ENCODE peak calls at places on chromosomes 13 and 19, in four cellular contexts. One of them, this sample, is unnamed.

GRCh38 chr19:40461669-40462221 is 3.8 kb downstream of the BLVRB start:
- DNase-seq in HCEC 1CT: no peak
- DNase-seq in NCI-H2081: no peak
- DNase-seq in activated CD8-positive, alpha-beta memory T cell treated with anti-CD3 and anti-CD28 coated beads for 1 hour: no peak
- DNase-seq in this sample: no peak

GRCh38 chr13:20344836-20345490 is 112.8 kb upstream of the GJB6 start:
- DNase-seq in HCEC 1CT: no peak
- DNase-seq in NCI-H2081: no peak
- DNase-seq in activated CD8-positive, alpha-beta memory T cell treated with anti-CD3 and anti-CD28 coated beads for 1 hour: no peak
- DNase-seq in this sample: no peak

GRCh38 chr19:925912-926594 is at the start of gene ARID3A:
- DNase-seq in HCEC 1CT: no peak
- DNase-seq in NCI-H2081: peak; percentile 54
- DNase-seq in activated CD8-positive, alpha-beta memory T cell treated with anti-CD3 and anti-CD28 coated beads for 1 hour: no peak
- DNase-seq in this sample: no peak

GRCh38 chr13:35367586-35367985 is 108.9 kb downstream of the MAB21L1 start:
- DNase-seq in HCEC 1CT: no peak
- DNase-seq in NCI-H2081: no peak
- DNase-seq in activated CD8-positive, alpha-beta memory T cell treated with anti-CD3 and anti-CD28 coated beads for 1 hour: no peak
- DNase-seq in this sample: no peak

GRCh38 chr13:32581177-32581786 is 5.0 kb upstream of the PDS5B start:
- DNase-seq in HCEC 1CT: peak; percentile 31
- DNase-seq in NCI-H2081: peak; percentile 37
- DNase-seq in activated CD8-positive, alpha-beta memory T cell treated with anti-CD3 and anti-CD28 coated beads for 1 hour: no peak
- DNase-seq in this sample: peak; percentile 36

GRCh38 chr19:35715981-35716734 is 1.6 kb upstream of the KMT2B start:
- DNase-seq in HCEC 1CT: peak; percentile 42
- DNase-seq in NCI-H2081: no peak
- DNase-seq in activated CD8-positive, alpha-beta memory T cell treated with anti-CD3 and anti-CD28 coated beads for 1 hour: no peak
- DNase-seq in this sample: no peak

GRCh38 chr19:58387338-58388174 is 487 bp downstream of the RPS5 start:
- DNase-seq in HCEC 1CT: no peak
- DNase-seq in NCI-H2081: no peak
- DNase-seq in activated CD8-positive, alpha-beta memory T cell treated with anti-CD3 and anti-CD28 coated beads for 1 hour: no peak
- DNase-seq in this sample: peak; percentile 55

GRCh38 chr13:99040536-99041141 is 62.8 kb upstream of the DOCK9 start:
- DNase-seq in HCEC 1CT: no peak
- DNase-seq in NCI-H2081: peak; percentile 49
- DNase-seq in activated CD8-positive, alpha-beta memory T cell treated with anti-CD3 and anti-CD28 coated beads for 1 hour: no peak
- DNase-seq in this sample: no peak

GRCh38 chr13:44764334-44764733 is 188.2 kb upstream of the TSC22D1 start:
- DNase-seq in HCEC 1CT: no peak
- DNase-seq in NCI-H2081: no peak
- DNase-seq in activated CD8-positive, alpha-beta memory T cell treated with anti-CD3 and anti-CD28 coated beads for 1 hour: no peak
- DNase-seq in this sample: no peak

GRCh38 chr19:4609878-4610511 is 29.3 kb upstream of the TNFAIP8L1 start:
- DNase-seq in HCEC 1CT: no peak
- DNase-seq in NCI-H2081: peak; percentile 39
- DNase-seq in activated CD8-positive, alpha-beta memory T cell treated with anti-CD3 and anti-CD28 coated beads for 1 hour: no peak
- DNase-seq in this sample: no peak

GRCh38 chr19:7894612-7895309 is 6.5 kb downstream of the LRRC8E start:
- DNase-seq in HCEC 1CT: no peak
- DNase-seq in NCI-H2081: no peak
- DNase-seq in activated CD8-positive, alpha-beta memory T cell treated with anti-CD3 and anti-CD28 coated beads for 1 hour: no peak
- DNase-seq in this sample: no peak

GRCh38 chr13:31538067-31539042 is 201.0 kb upstream of the RXFP2 start:
- DNase-seq in HCEC 1CT: peak; percentile 39
- DNase-seq in NCI-H2081: no peak
- DNase-seq in activated CD8-positive, alpha-beta memory T cell treated with anti-CD3 and anti-CD28 coated beads for 1 hour: no peak
- DNase-seq in this sample: peak; percentile 48

GRCh38 chr19:13487985-13488384 is 18.3 kb downstream of the CACNA1A start:
- DNase-seq in HCEC 1CT: no peak
- DNase-seq in NCI-H2081: no peak
- DNase-seq in activated CD8-positive, alpha-beta memory T cell treated with anti-CD3 and anti-CD28 coated beads for 1 hour: no peak
- DNase-seq in this sample: no peak

GRCh38 chr13:42490676-42491075 is 83.3 kb upstream of the TNFSF11 start:
- DNase-seq in HCEC 1CT: no peak
- DNase-seq in NCI-H2081: no peak
- DNase-seq in activated CD8-positive, alpha-beta memory T cell treated with anti-CD3 and anti-CD28 coated beads for 1 hour: no peak
- DNase-seq in this sample: no peak

GRCh38 chr13:31119966-31120733 is 41.6 kb downstream of the HSPH1 start:
- DNase-seq in HCEC 1CT: no peak
- DNase-seq in NCI-H2081: peak; percentile 3
- DNase-seq in activated CD8-positive, alpha-beta memory T cell treated with anti-CD3 and anti-CD28 coated beads for 1 hour: no peak
- DNase-seq in this sample: no peak

GRCh38 chr19:3984908-3985642 is at the start of gene EEF2:
- DNase-seq in HCEC 1CT: peak; percentile 88
- DNase-seq in NCI-H2081: peak; percentile 86
- DNase-seq in activated CD8-positive, alpha-beta memory T cell treated with anti-CD3 and anti-CD28 coated beads for 1 hour: peak; percentile 86
- DNase-seq in this sample: peak; percentile 84

GRCh38 chr13:23856008-23856750 is 33.0 kb downstream of the MIPEP start:
- DNase-seq in HCEC 1CT: no peak
- DNase-seq in NCI-H2081: no peak
- DNase-seq in activated CD8-positive, alpha-beta memory T cell treated with anti-CD3 and anti-CD28 coated beads for 1 hour: no peak
- DNase-seq in this sample: no peak

GRCh38 chr19:49271080-49271753 is 53.8 kb downstream of the SLC6A16 start:
- DNase-seq in HCEC 1CT: no peak
- DNase-seq in NCI-H2081: no peak
- DNase-seq in activated CD8-positive, alpha-beta memory T cell treated with anti-CD3 and anti-CD28 coated beads for 1 hour: no peak
- DNase-seq in this sample: peak; percentile 19

This sample was measured in LHCN-M2.